ENCODE peak calls at places on chromosomes 11 and 22, in five cellular contexts. K is AG04450; D is stimulated activated CD8-positive, alpha-beta memory T cell treated with anti-CD3 and anti-CD28 coated beads, Interleukin-12 subunit alpha, Interleukin-12 subunit beta, amount 100 ng/mL, for 1 hour; X is IMR-90; Y is right lobe of liver. T is an unnamed sample.

GRCh38 chr11:70732493-70733206 is 334.3 kb downstream of the CTTN start:
- DNase-seq in K (no peak), D (no peak), X (no peak), Y (no peak), T (no peak)

GRCh38 chr11:75326439-75326810 is 25.0 kb downstream of the ARRB1 start:
- DNase-seq in K (no peak), D (no peak), X (no peak), Y (no peak), T (no peak)

GRCh38 chr22:24429411-24430365 is 2.3 kb downstream of the ADORA2A start:
- DNase-seq in K (no peak), D (no peak), X (peak), Y (peak), T (peak)

GRCh38 chr11:121253951-121254350 is 38.6 kb upstream of the SC5D start:
- DNase-seq in K (no peak), D (no peak), X (no peak), Y (no peak), T (no peak)

GRCh38 chr11:107741044-107741823 is 29.4 kb upstream of the SLN start:
- DNase-seq in K (peak), D (no peak), X (peak), Y (no peak), T (peak)

GRCh38 chr22:36243996-36244395 is 4.7 kb upstream of the APOL2 start:
- DNase-seq in K (no peak), D (no peak), X (no peak), Y (no peak), T (no peak)

GRCh38 chr11:48095779-48096470 is 115.6 kb downstream of the PTPRJ start:
- DNase-seq in K (no peak), D (no peak), X (no peak), Y (peak), T (no peak)

GRCh38 chr11:106021181-106021966 is 666 bp downstream of the MSANTD4 start:
- DNase-seq in K (no peak), D (no peak), X (peak), Y (no peak), T (no peak)

GRCh38 chr22:50606561-50607365 is 6.2 kb downstream of the MAPK8IP2 start:
- DNase-seq in K (no peak), D (no peak), X (no peak), Y (no peak), T (no peak)

GRCh38 chr11:115672999-115673411 is 168.8 kb upstream of the CADM1 start:
- DNase-seq in K (peak), D (no peak), X (peak), Y (no peak), T (no peak)

GRCh38 chr11:2462092-2462985 is 17.5 kb downstream of the KCNQ1 start:
- DNase-seq in K (no peak), D (no peak), X (no peak), Y (no peak), T (no peak)

GRCh38 chr11:94792453-94792852 is 24.3 kb downstream of the AMOTL1 start:
- DNase-seq in K (no peak), D (no peak), X (no peak), Y (no peak), T (no peak)

GRCh38 chr11:28770806-28771205 is 662.6 kb downstream of the METTL15 start:
- DNase-seq in K (no peak), D (no peak), X (peak), Y (no peak), T (no peak)

GRCh38 chr11:133064152-133064877 is 468.0 kb downstream of the OPCML start:
- DNase-seq in K (peak), D (no peak), X (peak), Y (peak), T (peak)

GRCh38 chr22:34993548-34993947 is 72.4 kb upstream of the ISX start:
- DNase-seq in K (no peak), D (no peak), X (no peak), Y (no peak), T (no peak)

GRCh38 chr11:35615911-35616900 is 2.1 kb upstream of the FJX1 start:
- DNase-seq in K (no peak), D (peak), X (peak), Y (no peak), T (no peak)

GRCh38 chr11:93411705-93412104 is 81.2 kb downstream of the DEUP1 start:
- DNase-seq in K (no peak), D (no peak), X (no peak), Y (no peak), T (no peak)

GRCh38 chr11:79371152-79371551 is 69.7 kb downstream of the TENM4 start:
- DNase-seq in K (no peak), D (no peak), X (no peak), Y (no peak), T (no peak)

GRCh38 chr11:59158206-59159068 is 13.5 kb upstream of the DTX4 start:
- DNase-seq in K (peak), D (peak), X (peak), Y (no peak), T (peak)

GRCh38 chr11:3213659-3214419 is 4.8 kb downstream of the MRGPRG start:
- DNase-seq in K (no peak), D (no peak), X (no peak), Y (peak), T (no peak)

GRCh38 chr11:66720223-66720898 is 8.7 kb downstream of the SPTBN2 start:
- DNase-seq in K (no peak), D (no peak), X (peak), Y (no peak), T (peak)

GRCh38 chr11:72379384-72380131 is 54.8 kb downstream of the CLPB start:
- DNase-seq in K (no peak), D (no peak), X (no peak), Y (no peak), T (no peak)

GRCh38 chr11:85827768-85828639 is 17.1 kb upstream of the SYTL2 start:
- DNase-seq in K (peak), D (no peak), X (peak), Y (no peak), T (no peak)

GRCh38 chr11:1310772-1311468 is 1.5 kb upstream of the TOLLIP start:
- DNase-seq in K (no peak), D (peak), X (no peak), Y (no peak), T (no peak)

GRCh38 chr11:58958500-58958899 is 19.2 kb downstream of the GLYATL1 start:
- DNase-seq in K (no peak), D (peak), X (no peak), Y (peak), T (peak)

GRCh38 chr11:57499413-57499982 is 16.0 kb downstream of the SLC43A1 start:
- DNase-seq in K (peak), D (no peak), X (peak), Y (peak), T (no peak)

GRCh38 chr11:86120807-86121206 is 51.9 kb upstream of the PICALM start:
- DNase-seq in K (no peak), D (no peak), X (no peak), Y (no peak), T (no peak)

GRCh38 chr11:95568236-95568635 is 221.3 kb downstream of the FAM76B start:
- DNase-seq in K (no peak), D (no peak), X (no peak), Y (no peak), T (no peak)

GRCh38 chr22:45200862-45201511 is 37.3 kb downstream of the NUP50 start:
- DNase-seq in K (peak), D (no peak), X (peak), Y (no peak), T (no peak)

T was measured in HL-60.